ENCODE peak calls at places on chromosomes 12 and 14, in seven cellular contexts. W is sigmoid colon; O is CD8-positive, alpha-beta T cell; P is mammary epithelial cell; I is mucosa of descending colon; X is heart right ventricle; F is lung. N is an unnamed sample.

GRCh38 chr12:132690112-132690511 is 2.7 kb downstream of the PXMP2 start:
- DNase-seq in W (no peak), O (no peak), P (no peak), I (no peak), X (no peak), F (no peak), N (no peak)

GRCh38 chr14:100524933-100525243 is 62.3 kb downstream of the BEGAIN start:
- DNase-seq in W (peak; percentile 61), O (peak; percentile 61), P (no peak), I (peak; percentile 47), X (no peak), F (no peak), N (no peak)

GRCh38 chr14:71473843-71474242 is 458.4 kb upstream of the RGS6 start:
- DNase-seq in W (no peak), O (no peak), P (peak; percentile 35), I (no peak), X (no peak), F (no peak), N (no peak)

GRCh38 chr12:17215754-17216153 is 609.8 kb upstream of the LMO3 start:
- DNase-seq in W (no peak), O (no peak), P (no peak), I (no peak), X (no peak), F (no peak), N (no peak)

GRCh38 chr12:7060353-7060954 is at the start of gene C1S:
- DNase-seq in W (peak; percentile 95), O (no peak), P (peak; percentile 89), I (peak; percentile 64), X (peak; percentile 60), F (peak; percentile 78), N (peak; percentile 68)

GRCh38 chr12:67697443-67697842 is 48.9 kb downstream of the DYRK2 start:
- DNase-seq in W (no peak), O (no peak), P (peak; percentile 79), I (no peak), X (no peak), F (no peak), N (no peak)

GRCh38 chr14:53180272-53181221 is 27.4 kb upstream of the DDHD1 start:
- DNase-seq in W (no peak), O (no peak), P (no peak), I (no peak), X (no peak), F (no peak), N (no peak)

GRCh38 chr14:67514650-67515385 is 18.3 kb upstream of the PLEKHH1 start:
- DNase-seq in W (peak; percentile 77), O (peak; percentile 62), P (no peak), I (peak; percentile 75), X (peak; percentile 33), F (peak; percentile 41), N (no peak)

GRCh38 chr12:120394483-120395367 is 25.8 kb upstream of the MSI1 start:
- DNase-seq in W (no peak), O (no peak), P (peak; percentile 51), I (peak; percentile 82), X (no peak), F (peak; percentile 78), N (no peak)

GRCh38 chr12:49489720-49490119 is 49.1 kb upstream of the KCNH3 start:
- DNase-seq in W (no peak), O (no peak), P (peak; percentile 91), I (no peak), X (no peak), F (no peak), N (no peak)

GRCh38 chr14:84749191-84749945 is 780.6 kb upstream of the FLRT2 start:
- DNase-seq in W (no peak), O (no peak), P (no peak), I (no peak), X (no peak), F (no peak), N (no peak)

GRCh38 chr12:89893972-89894706 is 185.5 kb upstream of the ATP2B1 start:
- DNase-seq in W (no peak), O (no peak), P (peak; percentile 48), I (no peak), X (no peak), F (no peak), N (no peak)

GRCh38 chr14:65206448-65207096 is 104.3 kb upstream of the MAX start:
- DNase-seq in W (no peak), O (no peak), P (peak; percentile 80), I (no peak), X (no peak), F (no peak), N (no peak)

GRCh38 chr14:70808023-70808401 is 1.3 kb downstream of the MAP3K9 start:
- DNase-seq in W (no peak), O (peak; percentile 67), P (no peak), I (peak; percentile 61), X (no peak), F (peak; percentile 54), N (no peak)

GRCh38 chr12:90899456-90900182 is 55.4 kb downstream of the CCER1 start:
- DNase-seq in W (no peak), O (no peak), P (peak; percentile 52), I (no peak), X (no peak), F (no peak), N (no peak)

GRCh38 chr12:64400041-64400440 is 4.2 kb upstream of the XPOT start:
- DNase-seq in W (no peak), O (no peak), P (peak; percentile 53), I (no peak), X (no peak), F (no peak), N (no peak)

GRCh38 chr12:24255920-24256635 is 306.6 kb upstream of the SOX5 start:
- DNase-seq in W (no peak), O (no peak), P (no peak), I (no peak), X (no peak), F (no peak), N (no peak)

GRCh38 chr14:36879558-36879957 is 217.9 kb downstream of the PAX9 start:
- DNase-seq in W (no peak), O (no peak), P (no peak), I (no peak), X (no peak), F (no peak), N (no peak)

GRCh38 chr14:22886500-22887259 is 3.7 kb downstream of the REM2 start:
- DNase-seq in W (peak; percentile 83), O (peak; percentile 85), P (peak; percentile 56), I (peak; percentile 89), X (peak; percentile 77), F (peak; percentile 84), N (peak; percentile 25)

GRCh38 chr14:95195031-95195430 is 37.7 kb upstream of the DICER1 start:
- DNase-seq in W (no peak), O (no peak), P (no peak), I (no peak), X (no peak), F (no peak), N (no peak)

GRCh38 chr14:95198320-95198719 is 41.0 kb upstream of the DICER1 start:
- DNase-seq in W (no peak), O (peak; percentile 35), P (no peak), I (no peak), X (no peak), F (no peak), N (no peak)

GRCh38 chr14:95196826-95197497 is 39.6 kb upstream of the DICER1 start:
- DNase-seq in W (no peak), O (no peak), P (no peak), I (no peak), X (no peak), F (no peak), N (no peak)

GRCh38 chr14:95197498-95198010 is 40.2 kb upstream of the DICER1 start:
- DNase-seq in W (no peak), O (peak; percentile 32), P (no peak), I (no peak), X (no peak), F (no peak), N (no peak)

GRCh38 chr14:95196268-95196667 is 38.9 kb upstream of the DICER1 start:
- DNase-seq in W (no peak), O (no peak), P (no peak), I (no peak), X (no peak), F (no peak), N (no peak)
- TF ChIP-seq CTCF in W (no peak), O (peak; percentile 44), P (no peak), I (no peak), X (peak; percentile 12), F (no peak), N (no peak)

DNA sequence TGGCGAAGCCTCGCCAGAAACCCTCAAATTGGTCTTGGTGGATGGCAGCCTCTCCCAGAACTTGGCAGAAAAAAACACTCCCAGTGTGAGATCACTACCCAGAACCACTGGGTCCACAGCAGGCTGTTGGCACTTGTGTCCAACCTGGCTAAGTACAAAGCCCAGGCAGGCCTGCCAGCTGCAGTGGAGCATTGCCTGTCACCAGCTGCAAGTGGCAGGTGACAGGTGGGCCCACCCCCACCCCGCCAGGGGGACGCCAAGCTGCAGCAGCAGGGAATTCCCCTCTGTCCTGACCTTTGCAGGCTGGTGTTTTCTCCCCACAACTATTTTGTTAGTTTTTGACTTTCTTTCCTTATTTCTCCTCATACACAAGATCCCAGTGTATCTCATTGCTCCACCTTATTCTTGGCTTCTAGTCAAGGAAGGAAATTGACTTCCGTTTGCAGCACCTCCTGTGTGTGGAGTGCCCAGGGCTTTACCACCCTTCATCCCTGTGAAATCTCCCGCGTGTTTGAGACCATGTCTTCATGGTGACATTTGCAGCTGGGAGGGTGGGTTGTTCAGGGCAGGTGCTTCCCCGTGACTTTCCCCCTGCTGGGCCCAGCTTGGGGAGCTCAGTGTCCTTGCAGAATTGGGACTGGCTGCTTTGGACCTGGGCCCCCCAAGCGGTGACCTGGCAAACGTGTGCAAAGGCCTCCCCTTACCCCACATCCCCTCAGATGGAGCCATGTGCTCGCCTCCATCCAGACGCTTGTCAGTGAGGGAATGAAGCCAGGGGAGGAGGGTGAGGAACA is 73.8 kb upstream of the RIN3 start:
- DNase-seq in W (no peak), O (no peak), P (no peak), I (no peak), X (peak; percentile 72), F (no peak), N (no peak)
- H3K4me1 ChIP-seq in W (no peaks in the 10 kb centered on the region), O (peaks cover 5% of the 10 kb centered on the region), P (no peaks in the 10 kb centered on the region), I (peaks cover 6% of the 10 kb centered on the region), X (peaks cover 7% of the 10 kb centered on the region), F (no peaks in the 10 kb centered on the region), N (no peaks in the 10 kb centered on the region)

GRCh38 chr14:69244946-69245345 is 15.0 kb upstream of the GALNT16 start:
- DNase-seq in W (no peak), O (no peak), P (no peak), I (no peak), X (no peak), F (no peak), N (no peak)

GRCh38 chr14:69252851-69253250 is 7.1 kb upstream of the GALNT16 start:
- DNase-seq in W (no peak), O (no peak), P (no peak), I (no peak), X (no peak), F (no peak), N (no peak)

GRCh38 chr14:69249603-69250002 is 10.4 kb upstream of the GALNT16 start:
- DNase-seq in W (no peak), O (no peak), P (no peak), I (no peak), X (no peak), F (no peak), N (no peak)

GRCh38 chr14:69246331-69246730 is 13.6 kb upstream of the GALNT16 start:
- DNase-seq in W (no peak), O (no peak), P (no peak), I (no peak), X (no peak), F (no peak), N (no peak)

GRCh38 chr14:69247691-69248440 is 12.1 kb upstream of the GALNT16 start:
- DNase-seq in W (peak; percentile 92), O (no peak), P (no peak), I (no peak), X (no peak), F (no peak), N (no peak)
- TF ChIP-seq CTCF in W (no peak), O (no peak), P (peak; percentile 23), I (no peak), X (peak; percentile 10), F (no peak), N (peak; percentile 37)

GRCh38 chr12:124524231-124524925 is 43.0 kb downstream of the NCOR2 start:
- DNase-seq in W (no peak), O (no peak), P (peak; percentile 82), I (no peak), X (no peak), F (no peak), N (no peak)
- H3K4me1 ChIP-seq in W (no peaks in the 10 kb centered on the region), O (peaks cover 4% of the 10 kb centered on the region), P (peaks cover 68% of the 10 kb centered on the region), I (peaks cover 17% of the 10 kb centered on the region), X (peaks cover 46% of the 10 kb centered on the region), F (peaks cover 30% of the 10 kb centered on the region), N (peaks cover 66% of the 10 kb centered on the region)